ENCODE peak calls at places on chromosomes 1 and 21, in four cellular contexts. X, G, B and Q are unnamed samples.

GRCh38 chr1:61639218-61639617 is 85.7 kb downstream of the TM2D1 start:
- DNase-seq in X (no peak), G (no peak), B (no peak), Q (no peak)

GRCh38 chr1:2046225-2046917 is 3.8 kb upstream of the PRKCZ start:
- DNase-seq in X (no peak), G (peak; percentile 85), B (no peak), Q (peak; percentile 83)

GRCh38 chr1:82160903-82161302 is 360.2 kb downstream of the ADGRL2 start:
- DNase-seq in X (no peak), G (no peak), B (no peak), Q (no peak)

GRCh38 chr1:42732126-42732680 is 7.8 kb downstream of the CLDN19 start:
- DNase-seq in X (no peak), G (peak; percentile 21), B (no peak), Q (no peak)

GRCh38 chr1:204340137-204340536 is 19.6 kb downstream of the PLEKHA6 start:
- DNase-seq in X (no peak), G (no peak), B (no peak), Q (no peak)

GRCh38 chr1:35660581-35661473 is 19.5 kb upstream of the PSMB2 start:
- DNase-seq in X (peak; percentile 29), G (no peak), B (no peak), Q (no peak)

GRCh38 chr1:168991667-168992475 is 114.6 kb upstream of the ATP1B1 start:
- DNase-seq in X (no peak), G (no peak), B (no peak), Q (no peak)

GRCh38 chr1:116878804-116879477 is 30.8 kb upstream of the PTGFRN start:
- DNase-seq in X (peak; percentile 27), G (no peak), B (no peak), Q (peak; percentile 64)

GRCh38 chr1:70685300-70686286 is 274.5 kb downstream of the CTH start:
- DNase-seq in X (peak; percentile 62), G (no peak), B (peak; percentile 34), Q (peak; percentile 42)

GRCh38 chr1:154955039-154955717 is 721 bp downstream of the PBXIP1 start:
- DNase-seq in X (peak; percentile 41), G (peak; percentile 85), B (no peak), Q (peak; percentile 48)

GRCh38 chr1:59638172-59638800 is 176.5 kb upstream of the HOOK1 start:
- DNase-seq in X (peak; percentile 63), G (no peak), B (peak; percentile 73), Q (peak; percentile 1)

GRCh38 chr1:209870151-209870831 is 42.5 kb downstream of the UTP25 start:
- DNase-seq in X (no peak), G (no peak), B (peak; percentile 35), Q (no peak)

GRCh38 chr1:109025691-109026090 is 16.2 kb downstream of the WDR47 start:
- DNase-seq in X (peak; percentile 27), G (no peak), B (no peak), Q (no peak)

GRCh38 chr1:145871994-145872411 is 13.1 kb upstream of the PIAS3 start:
- DNase-seq in X (peak; percentile 63), G (peak; percentile 70), B (no peak), Q (no peak)

GRCh38 chr1:70044832-70045231 is 160.5 kb downstream of the LRRC40 start:
- DNase-seq in X (peak; percentile 91), G (no peak), B (peak; percentile 47), Q (no peak)

GRCh38 chr1:156664949-156665411 is 12.2 kb downstream of the NES start:
- DNase-seq in X (peak; percentile 47), G (peak; percentile 67), B (no peak), Q (peak; percentile 58)

GRCh38 chr1:118143828-118144227 is 41.2 kb downstream of the SPAG17 start:
- DNase-seq in X (peak; percentile 44), G (no peak), B (no peak), Q (no peak)

GRCh38 chr1:7366286-7366954 is 404.7 kb upstream of the VAMP3 start:
- DNase-seq in X (no peak), G (no peak), B (no peak), Q (no peak)

GRCh38 chr1:46487818-46488218 is 1.8 kb upstream of the DMBX1 start:
- DNase-seq in X (peak; percentile 18), G (no peak), B (no peak), Q (no peak)

GRCh38 chr1:67583462-67583950 is 101.5 kb upstream of the GADD45A start:
- DNase-seq in X (no peak), G (no peak), B (no peak), Q (no peak)

GRCh38 chr21:43305336-43305665 is 121.6 kb downstream of the SIK1 start:
- DNase-seq in X (no peak), G (peak; percentile 34), B (no peak), Q (no peak)

GRCh38 chr1:58441699-58442098 is 104.8 kb downstream of the OMA1 start:
- DNase-seq in X (no peak), G (no peak), B (no peak), Q (no peak)

GRCh38 chr21:41953831-41954653 is at the start of gene C2CD2:
- DNase-seq in X (peak; percentile 82), G (peak; percentile 68), B (no peak), Q (peak; percentile 68)

GRCh38 chr1:5991784-5992033 is 516 bp downstream of the NPHP4 start:
- DNase-seq in X (no peak), G (peak; percentile 79), B (no peak), Q (no peak)

GRCh38 chr1:84163123-84164038 is 19.3 kb downstream of the PRKACB start:
- DNase-seq in X (no peak), G (no peak), B (no peak), Q (no peak)

GRCh38 chr1:214702561-214702960 is 99.6 kb downstream of the CENPF start:
- DNase-seq in X (no peak), G (no peak), B (no peak), Q (no peak)

GRCh38 chr21:21057349-21058062 is 59.3 kb downstream of the NCAM2 start:
- DNase-seq in X (no peak), G (no peak), B (no peak), Q (no peak)